ENCODE peak calls at places on chromosomes 5 and 9, in five cellular contexts. One of them, this sample, is unnamed.
A peak's percentile ranks its signal among the peaks of the same experiment; 100 is the strongest.

GRCh38 chr9:3674561-3674960 is 148.8 kb upstream of the RFX3 start:
- DNase-seq in BJ: no peak
- DNase-seq in stimulated activated CD4-positive, alpha-beta T cell treated with anti-CD3 and anti-CD28 coated beads, Interleukin-4, amount 100 ng/mL, for 48 hours: no peak
- DNase-seq in iPS-NIHi11: no peak
- DNase-seq in HEK293T: no peak
- DNase-seq in this sample: no peak

GRCh38 chr5:97998946-97999345 is 774.5 kb upstream of the RGMB start:
- DNase-seq in BJ: no peak
- DNase-seq in stimulated activated CD4-positive, alpha-beta T cell treated with anti-CD3 and anti-CD28 coated beads, Interleukin-4, amount 100 ng/mL, for 48 hours: no peak
- DNase-seq in iPS-NIHi11: no peak
- DNase-seq in HEK293T: no peak
- DNase-seq in this sample: peak; percentile 46

GRCh38 chr5:59380350-59380951 is 513.1 kb downstream of the PDE4D start:
- DNase-seq in BJ: peak; percentile 62
- DNase-seq in stimulated activated CD4-positive, alpha-beta T cell treated with anti-CD3 and anti-CD28 coated beads, Interleukin-4, amount 100 ng/mL, for 48 hours: no peak
- DNase-seq in iPS-NIHi11: peak; percentile 30
- DNase-seq in HEK293T: peak; percentile 45
- DNase-seq in this sample: no peak

GRCh38 chr9:88992556-88992955 is 1.3 kb downstream of the S1PR3 start:
- DNase-seq in BJ: no peak
- DNase-seq in stimulated activated CD4-positive, alpha-beta T cell treated with anti-CD3 and anti-CD28 coated beads, Interleukin-4, amount 100 ng/mL, for 48 hours: no peak
- DNase-seq in iPS-NIHi11: no peak
- DNase-seq in HEK293T: no peak
- DNase-seq in this sample: no peak

GRCh38 chr9:121326130-121326838 is 43.8 kb downstream of the STOM start:
- DNase-seq in BJ: peak; percentile 30
- DNase-seq in stimulated activated CD4-positive, alpha-beta T cell treated with anti-CD3 and anti-CD28 coated beads, Interleukin-4, amount 100 ng/mL, for 48 hours: no peak
- DNase-seq in iPS-NIHi11: peak; percentile 57
- DNase-seq in HEK293T: no peak
- DNase-seq in this sample: peak; percentile 4

GRCh38 chr9:33013962-33014664 is 11.0 kb upstream of the DNAJA1 start:
- DNase-seq in BJ: no peak
- DNase-seq in stimulated activated CD4-positive, alpha-beta T cell treated with anti-CD3 and anti-CD28 coated beads, Interleukin-4, amount 100 ng/mL, for 48 hours: no peak
- DNase-seq in iPS-NIHi11: no peak
- DNase-seq in HEK293T: no peak
- DNase-seq in this sample: no peak

GRCh38 chr5:41193462-41194166 is 19.7 kb downstream of the C6 start:
- DNase-seq in BJ: no peak
- DNase-seq in stimulated activated CD4-positive, alpha-beta T cell treated with anti-CD3 and anti-CD28 coated beads, Interleukin-4, amount 100 ng/mL, for 48 hours: no peak
- DNase-seq in iPS-NIHi11: no peak
- DNase-seq in HEK293T: no peak
- DNase-seq in this sample: no peak

GRCh38 chr9:135765416-135765815 is 63.4 kb downstream of the KCNT1 start:
- DNase-seq in BJ: no peak
- DNase-seq in stimulated activated CD4-positive, alpha-beta T cell treated with anti-CD3 and anti-CD28 coated beads, Interleukin-4, amount 100 ng/mL, for 48 hours: no peak
- DNase-seq in iPS-NIHi11: no peak
- DNase-seq in HEK293T: no peak
- DNase-seq in this sample: no peak

GRCh38 chr9:136105398-136106135 is 10.5 kb upstream of the NACC2 start:
- DNase-seq in BJ: no peak
- DNase-seq in stimulated activated CD4-positive, alpha-beta T cell treated with anti-CD3 and anti-CD28 coated beads, Interleukin-4, amount 100 ng/mL, for 48 hours: no peak
- DNase-seq in iPS-NIHi11: no peak
- DNase-seq in HEK293T: no peak
- DNase-seq in this sample: no peak